ENCODE peak calls at places on chromosomes 13 and 19, in eight cellular contexts. P, S, U, H, F, K, X and C are unnamed samples.
A peak's percentile ranks its signal among the peaks of the same experiment; 100 is the strongest.

GRCh38 chr13:47008318-47008717 is 111.5 kb upstream of the HTR2A start:
- DNase-seq in S (no peak), F (no peak), U (no peak), X (no peak), P (no peak), K (no peak), H (no peak), C (no peak)

GRCh38 chr19:49147923-49148682 is 7.1 kb downstream of the HRC start:
- DNase-seq in X (no peak), F (no peak), H (no peak), S (no peak), U (no peak), P (no peak), K (peak; percentile 69), C (no peak)

GRCh38 chr13:36031490-36031889 is 99.7 kb downstream of the DCLK1 start:
- DNase-seq in H (no peak), F (no peak), X (no peak), K (no peak), U (no peak), P (no peak), S (no peak), C (no peak)

GRCh38 chr13:77305276-77305675 is 21.6 kb downstream of the MYCBP2 start:
- DNase-seq in F (no peak), P (no peak), S (no peak), U (no peak), K (no peak), H (no peak), X (no peak), C (no peak)

GRCh38 chr13:30128591-30128990 is 178.8 kb downstream of the KATNAL1 start:
- DNase-seq in U (no peak), H (no peak), K (no peak), P (no peak), X (no peak), S (no peak), F (no peak), C (no peak)

GRCh38 chr13:26984337-26984736 is 187.3 kb downstream of the USP12 start:
- DNase-seq in K (no peak), P (no peak), H (no peak), S (no peak), F (no peak), U (no peak), X (no peak), C (no peak)

GRCh38 chr13:20495087-20496023 is 30.3 kb downstream of the CRYL1 start:
- DNase-seq in F (peak; percentile 68), K (no peak), S (peak; percentile 57), H (peak; percentile 65), P (no peak), U (peak; percentile 51), X (peak; percentile 79), C (peak; percentile 78)

GRCh38 chr19:10372698-10373097 is 7.7 kb downstream of the TYK2 start:
- DNase-seq in H (no peak), P (no peak), K (no peak), F (no peak), S (no peak), U (no peak), X (no peak), C (no peak)

GRCh38 chr19:17784201-17785008 is 10.5 kb upstream of the B3GNT3 start:
- DNase-seq in H (peak; percentile 78), F (peak; percentile 68), U (peak; percentile 54), K (peak; percentile 58), X (peak; percentile 73), S (peak; percentile 56), P (peak; percentile 63), C (peak; percentile 83)

GRCh38 chr19:2532252-2533071 is 56.5 kb downstream of the GADD45B start:
- DNase-seq in U (no peak), S (no peak), X (no peak), P (no peak), H (no peak), F (no peak), K (no peak), C (no peak)

GRCh38 chr19:13723206-13723605 is 41.1 kb upstream of the MRI1 start:
- DNase-seq in F (no peak), H (no peak), X (no peak), S (no peak), P (no peak), K (no peak), U (no peak), C (no peak)

GRCh38 chr19:17205237-17206140 is 9.7 kb upstream of the USE1 start:
- DNase-seq in U (no peak), P (peak; percentile 71), S (peak; percentile 67), H (peak; percentile 84), X (peak; percentile 89), K (no peak), F (peak; percentile 48), C (peak; percentile 72)

GRCh38 chr19:51807111-51807701 is 12.2 kb downstream of the FPR3 start:
- DNase-seq in P (no peak), X (peak; percentile 10), H (no peak), U (no peak), F (no peak), K (peak; percentile 37), S (no peak), C (no peak)

GRCh38 chr13:87887459-87888123 is 216.4 kb downstream of the SLITRK5 start:
- DNase-seq in F (no peak), P (no peak), X (no peak), U (no peak), S (no peak), K (no peak), H (no peak), C (no peak)

GRCh38 chr19:47377208-47377701 is 28.1 kb downstream of the DHX34 start:
- DNase-seq in K (peak; percentile 90), S (peak; percentile 58), X (peak; percentile 72), F (no peak), U (no peak), H (no peak), P (no peak), C (no peak)

GRCh38 chr13:105937451-105937850 is 598.0 kb downstream of the EFNB2 start:
- DNase-seq in X (no peak), U (no peak), F (no peak), P (no peak), K (no peak), H (no peak), S (no peak), C (no peak)

GRCh38 chr19:42176649-42176989 is 40.9 kb downstream of the DEDD2 start:
- DNase-seq in H (peak; percentile 31), F (no peak), X (no peak), K (no peak), U (peak; percentile 31), P (no peak), S (no peak), C (peak; percentile 67)

GRCh38 chr19:19491321-19492025 is 23.9 kb downstream of the TSSK6 start:
- DNase-seq in P (no peak), U (no peak), S (no peak), K (no peak), X (peak; percentile 43), H (no peak), F (no peak), C (no peak)

GRCh38 chr19:35074426-35075201 is 33.1 kb downstream of the HPN start:
- DNase-seq in H (no peak), F (no peak), P (no peak), S (no peak), U (no peak), K (no peak), X (no peak), C (no peak)

GRCh38 chr19:46639356-46640061 is 3.5 kb upstream of the GNG8 start:
- DNase-seq in U (no peak), X (no peak), P (no peak), K (peak; percentile 68), H (no peak), S (no peak), F (no peak), C (peak; percentile 95)

GRCh38 chr19:38319421-38320258 is at the start of gene KCNK6:
- DNase-seq in P (no peak), S (peak; percentile 51), H (peak; percentile 70), U (no peak), X (peak; percentile 63), F (peak; percentile 30), K (peak; percentile 57), C (peak; percentile 63)

DNA sequence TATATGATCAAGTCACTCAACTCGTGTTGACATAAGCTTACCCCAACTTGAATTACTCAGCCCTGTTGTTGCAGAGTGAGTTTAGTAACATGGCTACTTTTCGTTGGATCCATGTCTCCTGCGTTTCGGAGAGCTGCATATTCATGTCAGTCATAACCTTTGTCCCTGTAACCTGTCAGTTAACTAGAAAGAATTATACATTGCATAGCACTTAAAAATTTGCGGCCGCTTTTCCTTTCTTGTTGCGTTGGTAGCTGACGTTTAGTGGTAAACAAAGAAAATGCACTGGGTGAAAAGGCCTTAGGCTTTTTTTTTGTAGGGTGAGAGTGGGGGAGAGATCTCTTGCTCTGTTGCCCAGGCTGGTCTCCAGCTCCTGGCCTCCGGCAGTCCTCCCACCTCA is 14.2 kb downstream of the ZNF507 start:
- DNase-seq in P (no peak), H (no peak), U (no peak), F (no peak), K (no peak), S (no peak), X (no peak), C (no peak)
- H3K36me3 ChIP-seq in P (peaks cover 7% of the 10 kb centered on the region), H (peaks cover 23% of the 10 kb centered on the region), U (peaks cover 15% of the 10 kb centered on the region), F (peaks cover 65% of the 10 kb centered on the region), K (peaks cover 93% of the 10 kb centered on the region), S (no peaks in the 10 kb centered on the region), X (peaks cover 28% of the 10 kb centered on the region), C (peaks cover 67% of the 10 kb centered on the region)

GRCh38 chr13:110306340-110306959 is 507 bp downstream of the COL4A1 start:
- DNase-seq in H (no peak), U (no peak), S (no peak), K (no peak), P (no peak), F (no peak), X (no peak), C (peak; percentile 51)
- H3K4me3 ChIP-seq in H (peak overlapping the region; percentile 86), U (peak overlapping the region; percentile 89), S (no peak overlapping the region), K (peak overlapping the region; percentile 91), P (peak overlapping the region; percentile 78), F (no peak overlapping the region), X (peak overlapping the region; percentile 19), C (peak overlapping the region; percentile 71)

GRCh38 chr19:5789886-5790572 is 934 bp downstream of the DUS3L start:
- DNase-seq in K (no peak), F (no peak), H (no peak), P (no peak), X (no peak), U (no peak), S (no peak), C (no peak)

GRCh38 chr19:5786593-5787551 is 2.3 kb upstream of the PRR22 start:
- DNase-seq in X (no peak), P (no peak), U (no peak), H (no peak), K (no peak), S (no peak), F (no peak), C (no peak)

GRCh38 chr19:5789201-5789795 is 1.7 kb downstream of the DUS3L start:
- DNase-seq in F (no peak), X (no peak), P (no peak), K (no peak), U (no peak), H (no peak), S (no peak), C (no peak)

GRCh38 chr19:5787554-5788182 is 3.1 kb upstream of the PRR22 start:
- DNase-seq in P (no peak), H (no peak), F (no peak), U (no peak), S (no peak), X (no peak), K (no peak), C (no peak)

GRCh38 chr19:5788422-5788821 is 2.5 kb downstream of the DUS3L start:
- DNase-seq in K (no peak), S (no peak), F (no peak), P (no peak), X (no peak), U (no peak), H (no peak), C (no peak)
- H3K36me3 ChIP-seq in K (peaks cover 61% of the 10 kb centered on the region), S (no peaks in the 10 kb centered on the region), F (peaks cover 44% of the 10 kb centered on the region), P (no peaks in the 10 kb centered on the region), X (peaks cover 29% of the 10 kb centered on the region), U (peaks cover 38% of the 10 kb centered on the region), H (peaks cover 53% of the 10 kb centered on the region), C (peaks cover 16% of the 10 kb centered on the region)

GRCh38 chr19:4976412-4977298 is 7.7 kb downstream of the KDM4B start:
- DNase-seq in H (peak; percentile 53), F (no peak), P (peak; percentile 74), K (peak; percentile 86), S (peak; percentile 81), X (peak; percentile 46), U (no peak), C (peak; percentile 99)
- H3K4me3 ChIP-seq in H (no peak overlapping the region), F (no peak overlapping the region), P (peak overlapping the region; percentile 28), K (peak overlapping the region; percentile 13), S (no peak overlapping the region), X (no peak overlapping the region), U (no peak overlapping the region), C (no peak overlapping the region)